ENCODE peak calls at places on chromosomes 2 and 18, in six cellular contexts. T is progenitor cell of endocrine pancreas, F is epithelial cell of proximal tubule, P is BJ, R is esophagus squamous epithelium, V is kidney. J is an unnamed sample.

GRCh38 chr2:237299897-237300296 is 114.1 kb downstream of the COL6A3 start:
- DNase-seq in T (no peak), F (peak), P (peak), R (no peak), V (no peak), J (no peak)

GRCh38 chr2:11123856-11124759 is 31.2 kb upstream of the SLC66A3 start:
- DNase-seq in T (peak), F (no peak), P (no peak), R (no peak), V (no peak), J (peak)

GRCh38 chr2:28665041-28665704 is 86.5 kb upstream of the PPP1CB start:
- DNase-seq in T (no peak), F (no peak), P (peak), R (no peak), V (no peak), J (no peak)

GRCh38 chr2:86225581-86225980 is 26.3 kb downstream of the MRPL35 start:
- DNase-seq in T (no peak), F (no peak), P (no peak), R (no peak), V (no peak), J (no peak)

GRCh38 chr2:228689049-228689448 is 507.6 kb upstream of the SPHKAP start:
- DNase-seq in T (peak), F (no peak), P (no peak), R (no peak), V (no peak), J (no peak)

GRCh38 chr18:78768655-78769501 is 210.7 kb upstream of the SALL3 start:
- DNase-seq in T (no peak), F (no peak), P (no peak), R (no peak), V (no peak), J (no peak)

GRCh38 chr2:215684448-215685217 is 248.8 kb upstream of the FN1 start:
- DNase-seq in T (no peak), F (no peak), P (peak), R (no peak), V (no peak), J (no peak)

GRCh38 chr18:77164762-77165485 is 32.3 kb upstream of the MBP start:
- DNase-seq in T (no peak), F (peak), P (no peak), R (no peak), V (peak), J (no peak)

GRCh38 chr18:23181547-23181946 is 46.3 kb downstream of the CABLES1 start:
- DNase-seq in T (no peak), F (no peak), P (no peak), R (no peak), V (no peak), J (no peak)

GRCh38 chr2:68103026-68103425 is 40.2 kb upstream of the C1D start:
- DNase-seq in T (no peak), F (no peak), P (no peak), R (no peak), V (no peak), J (no peak)

GRCh38 chr18:46621111-46621766 is 35.8 kb downstream of the LOXHD1 start:
- DNase-seq in T (no peak), F (no peak), P (no peak), R (no peak), V (no peak), J (peak)

GRCh38 chr2:230685165-230685560 is 27.5 kb upstream of the CAB39 start:
- DNase-seq in T (no peak), F (no peak), P (no peak), R (no peak), V (no peak), J (no peak)

GRCh38 chr2:197097578-197098366 is 171.3 kb upstream of the PGAP1 start:
- DNase-seq in T (no peak), F (no peak), P (peak), R (no peak), V (no peak), J (no peak)

GRCh38 chr18:37315935-37316334 is 249.7 kb downstream of the CELF4 start:
- DNase-seq in T (no peak), F (no peak), P (no peak), R (no peak), V (no peak), J (no peak)

GRCh38 chr18:37318360-37319037 is 247.1 kb downstream of the CELF4 start:
- DNase-seq in T (no peak), F (no peak), P (no peak), R (no peak), V (no peak), J (no peak)

GRCh38 chr18:37316468-37316867 is 249.1 kb downstream of the CELF4 start:
- DNase-seq in T (no peak), F (no peak), P (no peak), R (no peak), V (no peak), J (no peak)

GRCh38 chr18:37317486-37317885 is 248.1 kb downstream of the CELF4 start:
- DNase-seq in T (no peak), F (no peak), P (no peak), R (no peak), V (no peak), J (no peak)

DNA sequence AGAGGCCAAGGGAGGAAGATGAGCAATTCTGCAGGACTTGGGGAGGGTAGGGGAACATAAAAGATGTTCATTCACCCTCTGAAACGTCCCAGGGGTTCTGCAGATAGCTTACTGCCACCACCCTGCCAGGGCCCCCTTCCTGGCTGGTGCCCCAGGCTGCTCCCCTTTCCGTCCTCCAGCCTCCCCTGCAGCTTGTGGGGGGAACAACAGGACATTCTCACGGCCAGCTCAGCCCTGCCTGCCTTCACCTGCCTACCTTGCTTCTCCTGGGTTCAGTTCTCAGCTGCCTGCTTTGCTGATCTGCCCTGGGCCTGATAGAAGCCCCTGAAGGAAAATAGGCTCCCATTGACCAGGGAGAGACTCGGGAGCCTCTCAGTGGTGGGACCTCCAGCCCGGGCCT is 251.1 kb downstream of the CELF4 start:
- DNase-seq in T (no peak), F (no peak), P (no peak), R (no peak), V (no peak), J (no peak)
- TF ChIP-seq CTCF in T (no peak), F (no peak), P (no peak), R (no peak), V (no peak), J (no peak)

DNA sequence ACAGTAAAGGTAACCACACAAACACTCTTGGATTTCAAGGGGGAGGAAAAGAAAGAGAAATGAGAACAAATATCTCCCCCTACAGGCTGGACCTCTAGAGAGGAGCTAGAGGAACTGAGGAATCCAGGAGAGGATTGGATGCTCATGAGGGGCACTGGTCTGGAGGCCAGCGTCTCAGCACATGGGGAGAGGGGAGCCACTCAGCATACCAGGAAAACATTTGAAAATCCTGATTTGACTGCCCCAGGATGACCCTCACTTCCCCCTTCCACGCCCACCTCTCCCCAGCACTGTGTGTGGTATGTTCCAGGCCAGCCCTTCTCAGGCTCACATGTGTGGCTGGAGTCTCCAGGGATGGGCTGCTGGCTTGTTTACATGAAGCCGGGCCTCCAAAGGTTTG is 396.8 kb upstream of the ID2 start:
- DNase-seq in T (no peak), F (no peak), P (no peak), R (no peak), V (no peak), J (no peak)
- TF ChIP-seq CTCF in T (no peak), F (peak), P (peak), R (no peak), V (no peak), J (peak)

GRCh38 chr2:516131-516530 is 161.1 kb downstream of the TMEM18 start:
- DNase-seq in T (no peak), F (no peak), P (no peak), R (no peak), V (no peak), J (no peak)
- TF ChIP-seq CTCF in T (no peak), F (no peak), P (no peak), R (no peak), V (no peak), J (no peak)

GRCh38 chr2:192194866-192195547 is at the start of gene TMEFF2:
- DNase-seq in T (peak), F (no peak), P (no peak), R (no peak), V (peak), J (peak)
- TF ChIP-seq CTCF in T (peak), F (peak), P (peak), R (no peak), V (no peak), J (peak)

GRCh38 chr2:112807233-112807807 is 23.0 kb upstream of the IL1A start:
- DNase-seq in T (no peak), F (no peak), P (no peak), R (no peak), V (no peak), J (no peak)
- TF ChIP-seq CTCF in T (no peak), F (peak), P (peak), R (no peak), V (no peak), J (peak)

GRCh38 chr2:159995038-159995437 is 67.4 kb downstream of the PLA2R1 start:
- DNase-seq in T (no peak), F (no peak), P (no peak), R (no peak), V (no peak), J (no peak)

GRCh38 chr2:159987136-159987535 is 75.3 kb downstream of the PLA2R1 start:
- DNase-seq in T (no peak), F (no peak), P (no peak), R (no peak), V (no peak), J (no peak)

GRCh38 chr2:159984034-159984433 is 78.4 kb downstream of the PLA2R1 start:
- DNase-seq in T (no peak), F (no peak), P (no peak), R (no peak), V (no peak), J (no peak)

GRCh38 chr2:159988412-159988970 is 73.9 kb downstream of the PLA2R1 start:
- DNase-seq in T (no peak), F (no peak), P (no peak), R (no peak), V (no peak), J (no peak)

DNA sequence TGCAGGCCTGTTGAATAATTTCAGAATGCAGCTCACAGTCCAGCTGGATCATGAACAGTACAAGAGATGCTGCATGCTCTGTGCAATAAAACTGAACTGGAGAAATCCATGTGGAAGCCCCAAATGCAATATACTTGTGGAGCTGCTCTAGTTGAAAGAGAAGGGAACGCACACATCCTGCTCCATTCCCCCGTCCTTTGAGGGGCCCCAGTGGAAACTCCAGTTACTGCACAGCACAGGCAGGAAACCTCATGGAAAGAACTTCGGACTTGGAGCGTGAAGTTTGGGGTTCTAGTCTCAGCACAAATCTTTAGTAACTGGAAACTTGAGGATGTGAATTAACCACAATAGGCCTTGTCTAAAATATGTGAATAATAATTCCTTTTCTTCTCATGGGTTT is 73.2 kb downstream of the PLA2R1 start:
- DNase-seq in T (no peak), F (no peak), P (no peak), R (no peak), V (no peak), J (no peak)
- TF ChIP-seq CTCF in T (peak), F (no peak), P (no peak), R (no peak), V (no peak), J (peak)

GRCh38 chr2:175418224-175418843 is 236.8 kb upstream of the ATP5MC3 start:
- DNase-seq in T (no peak), F (no peak), P (no peak), R (no peak), V (no peak), J (no peak)

GRCh38 chr2:175414872-175415487 is 233.5 kb upstream of the ATP5MC3 start:
- DNase-seq in T (peak), F (peak), P (peak), R (no peak), V (no peak), J (no peak)
- TF ChIP-seq CTCF in T (peak), F (peak), P (peak), R (no peak), V (peak), J (peak)